ENCODE peak calls at places on chromosomes 5 and 9, in five cellular contexts. One of them, this sample, is unnamed.

GRCh38 chr9:100578610-100579009 is 731 bp downstream of the CAVIN4 start:
- DNase-seq in ovary: no peak
- DNase-seq in CD4-positive, alpha-beta memory T cell: no peak
- DNase-seq in A549: no peak
- DNase-seq in astrocyte of the spinal cord: no peak
- DNase-seq in this sample: no peak

GRCh38 chr5:149740866-149741459 is 10.9 kb downstream of the PPARGC1B start:
- DNase-seq in A549: no peak
- DNase-seq in ovary: no peak
- DNase-seq in CD4-positive, alpha-beta memory T cell: no peak
- DNase-seq in astrocyte of the spinal cord: no peak
- DNase-seq in this sample: no peak

GRCh38 chr5:102796014-102796413 is 40.9 kb downstream of the PAM start:
- DNase-seq in CD4-positive, alpha-beta memory T cell: no peak
- DNase-seq in A549: no peak
- DNase-seq in astrocyte of the spinal cord: no peak
- DNase-seq in ovary: no peak
- DNase-seq in this sample: no peak

GRCh38 chr9:77440057-77440456 is 208.1 kb downstream of the GNA14 start:
- DNase-seq in CD4-positive, alpha-beta memory T cell: no peak
- DNase-seq in astrocyte of the spinal cord: peak
- DNase-seq in A549: no peak
- DNase-seq in ovary: no peak
- DNase-seq in this sample: peak

GRCh38 chr5:62779010-62779422 is 200.4 kb downstream of the LRRC70 start:
- DNase-seq in A549: peak
- DNase-seq in ovary: no peak
- DNase-seq in astrocyte of the spinal cord: peak
- DNase-seq in CD4-positive, alpha-beta memory T cell: peak
- DNase-seq in this sample: peak

GRCh38 chr9:134390537-134390936 is 64.3 kb downstream of the RXRA start:
- DNase-seq in ovary: no peak
- DNase-seq in astrocyte of the spinal cord: no peak
- DNase-seq in CD4-positive, alpha-beta memory T cell: peak
- DNase-seq in A549: no peak
- DNase-seq in this sample: no peak

GRCh38 chr9:83281306-83282255 is 218.6 kb upstream of the RASEF start:
- DNase-seq in ovary: no peak
- DNase-seq in CD4-positive, alpha-beta memory T cell: no peak
- DNase-seq in A549: peak
- DNase-seq in astrocyte of the spinal cord: peak
- DNase-seq in this sample: peak

GRCh38 chr9:32442433-32442832 is 58.0 kb downstream of the ACO1 start:
- DNase-seq in CD4-positive, alpha-beta memory T cell: no peak
- DNase-seq in astrocyte of the spinal cord: no peak
- DNase-seq in ovary: no peak
- DNase-seq in A549: no peak
- DNase-seq in this sample: no peak

GRCh38 chr9:120433701-120434100 is 146.3 kb downstream of the CDK5RAP2 start:
- DNase-seq in astrocyte of the spinal cord: no peak
- DNase-seq in A549: no peak
- DNase-seq in CD4-positive, alpha-beta memory T cell: no peak
- DNase-seq in ovary: no peak
- DNase-seq in this sample: no peak

GRCh38 chr9:83906144-83906543 is 15.1 kb downstream of the KIF27 start:
- DNase-seq in astrocyte of the spinal cord: no peak
- DNase-seq in A549: no peak
- DNase-seq in CD4-positive, alpha-beta memory T cell: no peak
- DNase-seq in ovary: no peak
- DNase-seq in this sample: no peak

This sample was measured in Daoy.